ENCODE peak calls at places on chromosome 11, in nine cellular contexts. G is CD8-positive, alpha-beta T cell; I is caudate nucleus; P is anterior cingulate cortex; D is iPS-NIHi11; J is AG04450; E is lower leg skin; U is cardiac septum; T is heart right ventricle. Z is an unnamed sample.

GRCh38 chr11:33735426-33736147 is 636 bp downstream of the CD59 start:
- DNase-seq in G (no peak), I (no peak), P (no peak), D (peak), J (no peak), E (no peak), U (peak), T (peak), Z (no peak)

GRCh38 chr11:110087820-110088534 is 5.2 kb upstream of the ZC3H12C start:
- DNase-seq in G (no peak), I (no peak), P (no peak), D (no peak), J (no peak), E (no peak), U (no peak), T (no peak), Z (no peak)

GRCh38 chr11:3043315-3043871 is 13.8 kb downstream of the CARS1 start:
- DNase-seq in G (no peak), I (no peak), P (peak), D (no peak), J (no peak), E (no peak), U (peak), T (peak), Z (no peak)

GRCh38 chr11:122154227-122154626 is 38.2 kb upstream of the BLID start:
- DNase-seq in G (no peak), I (no peak), P (no peak), D (no peak), J (no peak), E (no peak), U (no peak), T (no peak), Z (no peak)

GRCh38 chr11:57071829-57072228 is 83.1 kb downstream of the OR5AK2 start:
- DNase-seq in G (no peak), I (no peak), P (no peak), D (no peak), J (no peak), E (peak), U (no peak), T (no peak), Z (no peak)

GRCh38 chr11:117201906-117202305 is 2.7 kb downstream of the TAGLN start:
- DNase-seq in G (no peak), I (no peak), P (no peak), D (no peak), J (no peak), E (no peak), U (no peak), T (no peak), Z (no peak)

GRCh38 chr11:61787928-61788491 is 4.4 kb downstream of the TMEM258 start:
- DNase-seq in G (no peak), I (peak), P (peak), D (peak), J (peak), E (no peak), U (no peak), T (no peak), Z (no peak)

GRCh38 chr11:61495801-61496601 is 12.5 kb upstream of the LRRC10B start:
- DNase-seq in G (no peak), I (no peak), P (no peak), D (no peak), J (peak), E (no peak), U (no peak), T (no peak), Z (no peak)

GRCh38 chr11:83071641-83072591 is at the start of gene RAB30:
- DNase-seq in G (peak), I (peak), P (peak), D (peak), J (peak), E (peak), U (peak), T (peak), Z (peak)

GRCh38 chr11:409008-409599 is 5.7 kb downstream of the SIGIRR start:
- DNase-seq in G (no peak), I (no peak), P (no peak), D (no peak), J (no peak), E (no peak), U (no peak), T (no peak), Z (no peak)

GRCh38 chr11:110337570-110338193 is 41.3 kb upstream of the RDX start:
- DNase-seq in G (no peak), I (no peak), P (no peak), D (no peak), J (no peak), E (no peak), U (no peak), T (no peak), Z (no peak)

GRCh38 chr11:102047305-102047924 is at the start of gene CFAP300:
- DNase-seq in G (peak), I (peak), P (peak), D (peak), J (no peak), E (peak), U (peak), T (peak), Z (no peak)

GRCh38 chr11:134862796-134863195 is 450.8 kb upstream of the B3GAT1 start:
- DNase-seq in G (no peak), I (no peak), P (no peak), D (no peak), J (no peak), E (no peak), U (no peak), T (no peak), Z (no peak)

GRCh38 chr11:33713162-33713913 is 12.7 kb upstream of the C11orf91 start:
- DNase-seq in G (no peak), I (no peak), P (no peak), D (no peak), J (no peak), E (no peak), U (no peak), T (no peak), Z (no peak)

GRCh38 chr11:46127150-46127638 is 5.9 kb upstream of the PHF21A start:
- DNase-seq in G (peak), I (no peak), P (no peak), D (peak), J (no peak), E (peak), U (peak), T (no peak), Z (peak)

GRCh38 chr11:126101241-126101929 is 38.7 kb upstream of the CDON start:
- DNase-seq in G (no peak), I (no peak), P (no peak), D (no peak), J (no peak), E (no peak), U (no peak), T (no peak), Z (no peak)

GRCh38 chr11:6992457-6993431 is 27.4 kb downstream of the ZNF214 start:
- DNase-seq in G (no peak), I (no peak), P (no peak), D (no peak), J (peak), E (no peak), U (no peak), T (no peak), Z (no peak)

GRCh38 chr11:86938900-86939880 is 16.0 kb downstream of the FZD4 start:
- DNase-seq in G (no peak), I (no peak), P (no peak), D (peak), J (no peak), E (no peak), U (no peak), T (no peak), Z (no peak)

GRCh38 chr11:35101223-35101622 is 37.7 kb upstream of the CD44 start:
- DNase-seq in G (no peak), I (no peak), P (no peak), D (no peak), J (no peak), E (no peak), U (no peak), T (no peak), Z (no peak)

GRCh38 chr11:11612439-11612838 is 9.4 kb downstream of the GALNT18 start:
- DNase-seq in G (no peak), I (no peak), P (no peak), D (no peak), J (no peak), E (no peak), U (no peak), T (no peak), Z (no peak)

GRCh38 chr11:72781313-72782080 is 12.3 kb downstream of the STARD10 start:
- DNase-seq in G (peak), I (no peak), P (peak), D (peak), J (no peak), E (no peak), U (no peak), T (peak), Z (no peak)

GRCh38 chr11:2587976-2588748 is 111.6 kb downstream of the KCNQ1OT1 start:
- DNase-seq in G (no peak), I (no peak), P (no peak), D (peak), J (no peak), E (no peak), U (peak), T (peak), Z (no peak)

GRCh38 chr11:2526808-2527381 is 82.1 kb downstream of the KCNQ1 start:
- DNase-seq in G (no peak), I (no peak), P (no peak), D (no peak), J (no peak), E (no peak), U (peak), T (peak), Z (no peak)

GRCh38 chr11:47021965-47022364 is 85.4 kb downstream of the CSTPP1 start:
- DNase-seq in G (no peak), I (no peak), P (no peak), D (no peak), J (no peak), E (no peak), U (no peak), T (no peak), Z (no peak)

GRCh38 chr11:94961255-94961654 is 12.1 kb downstream of the CWC15 start:
- DNase-seq in G (no peak), I (no peak), P (no peak), D (no peak), J (no peak), E (no peak), U (no peak), T (no peak), Z (no peak)

GRCh38 chr11:119488256-119488995 is 65.5 kb upstream of the THY1 start:
- DNase-seq in G (no peak), I (no peak), P (no peak), D (no peak), J (no peak), E (no peak), U (peak), T (no peak), Z (no peak)

GRCh38 chr11:13055200-13055599 is 46.1 kb downstream of the RASSF10 start:
- DNase-seq in G (no peak), I (no peak), P (no peak), D (no peak), J (no peak), E (no peak), U (no peak), T (no peak), Z (no peak)

GRCh38 chr11:96267490-96268010 is 75.4 kb downstream of the MAML2 start:
- DNase-seq in G (peak), I (no peak), P (no peak), D (no peak), J (no peak), E (no peak), U (no peak), T (no peak), Z (no peak)

GRCh38 chr11:44574620-44575287 is 9.3 kb downstream of the CD82 start:
- DNase-seq in G (peak), I (no peak), P (no peak), D (no peak), J (peak), E (peak), U (no peak), T (no peak), Z (no peak)

GRCh38 chr11:47061429-47062178 is 115.1 kb downstream of the ARFGAP2 start:
- DNase-seq in G (no peak), I (no peak), P (no peak), D (no peak), J (no peak), E (no peak), U (no peak), T (no peak), Z (no peak)

GRCh38 chr11:76615950-76616349 is 54.6 kb downstream of the LRRC32 start:
- DNase-seq in G (no peak), I (no peak), P (no peak), D (no peak), J (no peak), E (no peak), U (peak), T (peak), Z (no peak)

GRCh38 chr11:5192738-5193137 is 7.7 kb downstream of the OR51V1 start:
- DNase-seq in G (no peak), I (no peak), P (no peak), D (no peak), J (no peak), E (no peak), U (no peak), T (no peak), Z (no peak)

GRCh38 chr11:63508009-63508408 is 2.1 kb downstream of the LGALS12 start:
- DNase-seq in G (no peak), I (peak), P (peak), D (peak), J (no peak), E (no peak), U (no peak), T (peak), Z (no peak)